ENCODE peak calls at places on chromosomes 2 and 18, in nine cellular contexts. A is MCF 10A, G is astrocyte of the spinal cord, V is right atrium auricular region, U is Panc1, H is mammary epithelial cell, B is WTC11, O is nephron progenitor cell, Y is AG10803. D is an unnamed sample.
A peak's percentile ranks its signal among the peaks of the same experiment; 100 is the strongest.

GRCh38 chr18:10213526-10213925 is 240.9 kb upstream of the APCDD1 start:
- DNase-seq in A (peak; percentile 21), G (no peak), V (no peak), U (no peak), H (peak; percentile 41), B (no peak), O (no peak), Y (peak; percentile 63), D (no peak)

GRCh38 chr2:28359222-28360065 is 33.2 kb upstream of the FOSL2 start:
- DNase-seq in A (peak; percentile 40), G (peak; percentile 85), V (peak; percentile 74), U (peak; percentile 27), H (no peak), B (no peak), O (no peak), Y (no peak), D (no peak)

GRCh38 chr2:39024833-39025232 is 96.0 kb downstream of the SOS1 start:
- DNase-seq in A (peak; percentile 26), G (no peak), V (no peak), U (no peak), H (peak; percentile 65), B (no peak), O (no peak), Y (peak; percentile 8), D (no peak)

GRCh38 chr18:34514238-34514637 is 195.9 kb upstream of the DTNA start:
- DNase-seq in A (no peak), G (peak; percentile 23), V (no peak), U (no peak), H (peak; percentile 82), B (no peak), O (no peak), Y (no peak), D (no peak)

GRCh38 chr2:235954888-235955480 is 213.2 kb downstream of the GBX2 start:
- DNase-seq in A (no peak), G (no peak), V (no peak), U (no peak), H (no peak), B (no peak), O (no peak), Y (no peak), D (no peak)

GRCh38 chr18:9808530-9809241 is 77.1 kb upstream of the TXNDC2 start:
- DNase-seq in A (peak; percentile 54), G (no peak), V (no peak), U (no peak), H (peak; percentile 36), B (peak; percentile 68), O (peak; percentile 28), Y (peak; percentile 66), D (no peak)

GRCh38 chr18:47283476-47283875 is 32.0 kb upstream of the SKOR2 start:
- DNase-seq in A (peak; percentile 63), G (peak; percentile 18), V (no peak), U (no peak), H (no peak), B (no peak), O (no peak), Y (peak; percentile 23), D (no peak)

GRCh38 chr18:37403100-37403781 is 162.4 kb downstream of the CELF4 start:
- DNase-seq in A (peak; percentile 70), G (peak; percentile 23), V (peak; percentile 66), U (no peak), H (peak; percentile 68), B (no peak), O (no peak), Y (peak; percentile 95), D (no peak)

GRCh38 chr2:167342769-167343168 is 454.5 kb downstream of the XIRP2 start:
- DNase-seq in A (no peak), G (peak; percentile 18), V (no peak), U (no peak), H (no peak), B (no peak), O (no peak), Y (no peak), D (no peak)

GRCh38 chr2:70632388-70632787 is 78.8 kb upstream of the TGFA start:
- DNase-seq in A (no peak), G (no peak), V (no peak), U (no peak), H (no peak), B (no peak), O (no peak), Y (no peak), D (no peak)

GRCh38 chr2:70630761-70631160 is 77.1 kb upstream of the TGFA start:
- DNase-seq in A (no peak), G (no peak), V (no peak), U (no peak), H (no peak), B (no peak), O (no peak), Y (no peak), D (no peak)

GRCh38 chr2:70632966-70633365 is 79.3 kb upstream of the TGFA start:
- DNase-seq in A (no peak), G (no peak), V (no peak), U (no peak), H (no peak), B (no peak), O (no peak), Y (no peak), D (no peak)

GRCh38 chr2:70626254-70626990 is 72.8 kb upstream of the TGFA start:
- DNase-seq in A (no peak), G (no peak), V (no peak), U (no peak), H (no peak), B (peak; percentile 49), O (peak; percentile 28), Y (no peak), D (no peak)

DNA sequence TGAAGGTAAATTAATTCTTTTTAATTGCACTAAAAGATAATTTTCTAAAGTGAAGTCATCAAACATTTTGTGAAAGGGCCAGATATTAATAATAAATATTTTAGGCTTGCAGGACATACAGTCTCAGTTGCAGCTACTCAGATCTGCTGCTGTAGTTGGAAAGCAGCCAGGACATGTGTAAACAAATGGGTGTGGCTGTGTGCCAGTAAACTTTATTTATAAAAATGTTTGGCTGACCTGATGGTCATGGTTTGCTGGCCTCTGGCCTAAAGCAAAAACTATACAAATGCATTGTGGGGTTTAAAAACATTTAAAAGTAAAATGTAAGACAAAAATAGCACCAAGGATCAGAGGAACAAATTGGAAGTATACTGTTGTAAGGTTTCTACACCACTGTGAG is 73.9 kb upstream of the TGFA start:
- DNase-seq in A (peak; percentile 72), G (no peak), V (no peak), U (no peak), H (no peak), B (no peak), O (no peak), Y (no peak), D (no peak)
- TF ChIP-seq CTCF in A (no peak), G (no peak), V (no peak), U (no peak), H (no peak), B (no peak), O (no peak), Y (no peak), D (no peak)

GRCh38 chr2:8653485-8653884 is 28.4 kb upstream of the ID2 start:
- DNase-seq in A (no peak), G (no peak), V (no peak), U (no peak), H (no peak), B (no peak), O (no peak), Y (no peak), D (no peak)

GRCh38 chr2:8652774-8653426 is 29.0 kb upstream of the ID2 start:
- DNase-seq in A (no peak), G (no peak), V (no peak), U (no peak), H (no peak), B (no peak), O (no peak), Y (no peak), D (no peak)

GRCh38 chr2:8656160-8656641 is 25.7 kb upstream of the ID2 start:
- DNase-seq in A (no peak), G (peak; percentile 81), V (no peak), U (no peak), H (no peak), B (no peak), O (no peak), Y (peak; percentile 85), D (no peak)

GRCh38 chr2:8654483-8654882 is 27.4 kb upstream of the ID2 start:
- DNase-seq in A (no peak), G (no peak), V (no peak), U (no peak), H (no peak), B (no peak), O (no peak), Y (no peak), D (no peak)

DNA sequence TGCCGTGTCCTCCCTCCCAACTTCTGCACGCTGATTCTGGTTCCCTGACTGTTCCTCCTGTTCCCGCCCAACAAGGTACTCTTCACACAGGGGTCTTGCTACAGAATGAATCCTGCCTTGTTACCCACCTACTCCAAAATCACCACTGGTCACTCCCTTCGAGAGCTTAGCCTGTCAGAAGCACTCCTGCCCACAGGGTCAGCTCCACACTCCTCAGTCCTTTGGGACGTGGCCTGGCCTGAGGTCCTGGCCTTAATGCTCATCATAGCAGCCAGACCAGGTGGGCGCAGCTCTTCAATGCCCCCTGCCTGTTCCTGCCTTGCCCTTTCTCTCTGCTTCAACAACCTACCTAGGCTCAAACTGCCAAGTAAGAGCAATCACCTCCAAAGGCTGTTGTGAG is 27.8 kb upstream of the ID2 start:
- DNase-seq in A (no peak), G (no peak), V (no peak), U (no peak), H (no peak), B (no peak), O (no peak), Y (no peak), D (no peak)
- TF ChIP-seq CTCF in A (no peak), G (no peak), V (no peak), U (no peak), H (no peak), B (no peak), O (no peak), Y (no peak), D (no peak)

DNA sequence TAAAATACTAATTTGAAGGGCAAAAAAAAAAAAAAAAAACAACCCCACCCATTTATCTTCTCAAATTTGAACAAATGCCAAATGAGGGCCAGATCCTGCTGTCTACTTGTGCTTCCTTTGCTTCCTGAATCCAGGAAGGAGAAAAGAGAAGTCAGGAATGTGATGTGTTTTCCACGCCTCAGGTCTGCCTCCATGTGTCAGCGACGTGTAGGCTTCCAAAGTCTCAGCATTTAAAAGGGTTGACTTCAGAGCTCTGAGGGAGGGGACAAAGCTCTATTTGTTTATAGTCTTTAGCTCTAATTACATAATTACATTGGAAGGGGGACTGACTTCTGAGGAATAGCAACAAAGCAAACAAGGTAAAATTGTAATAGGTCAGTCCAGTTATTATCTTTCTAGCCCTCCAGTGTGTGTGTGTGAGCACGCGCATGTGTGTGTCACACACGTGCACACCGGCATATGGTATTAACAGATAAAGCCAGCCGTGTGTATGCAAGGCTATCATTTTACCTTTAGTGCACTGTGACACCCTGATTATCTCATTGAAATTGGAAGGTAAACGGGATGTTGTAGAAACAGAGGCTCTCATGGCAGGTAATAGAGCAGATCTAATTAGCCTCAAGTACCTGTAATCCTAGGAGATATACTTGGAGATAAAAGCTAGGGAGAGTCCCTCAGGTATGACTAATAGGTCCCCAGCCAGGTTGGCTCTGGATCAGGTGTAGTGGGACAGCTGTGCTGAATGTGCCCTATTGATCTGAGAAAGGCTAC is 911.4 kb upstream of the ZEB2 start:
- DNase-seq in A (no peak), G (no peak), V (no peak), U (no peak), H (no peak), B (peak; percentile 13), O (no peak), Y (no peak), D (no peak)
- TF ChIP-seq CTCF in A (no peak), G (no peak), V (no peak), U (no peak), H (no peak), B (no peak), O (no peak), Y (no peak), D (peak; percentile 41)

GRCh38 chr2:194166818-194167217 is 1490.2 kb upstream of the SLC39A10 start:
- DNase-seq in A (peak; percentile 46), G (peak; percentile 42), V (no peak), U (no peak), H (peak; percentile 12), B (no peak), O (peak; percentile 10), Y (peak; percentile 1), D (no peak)
- TF ChIP-seq CTCF in A (peak; percentile 60), G (peak; percentile 77), V (peak; percentile 27), U (peak; percentile 43), H (peak; percentile 80), B (peak; percentile 35), O (peak; percentile 69), Y (peak; percentile 37), D (peak; percentile 76)